ENCODE peak calls at places on chromosomes 12 and 14, in four cellular contexts. A is fibroblast of mammary gland, J is neural crest cell, T is fibroblast of lung. L is an unnamed sample.

GRCh38 chr14:81521356-81521755 is 12.3 kb downstream of the SEL1L start:
- DNase-seq in T (no peak), A (no peak), J (no peak), L (no peak)

GRCh38 chr12:132489078-132489601 is 811 bp upstream of the FBRSL1 start:
- DNase-seq in J (peak; percentile 30), A (no peak), T (no peak), L (no peak)

GRCh38 chr14:92408186-92408585 is 85.2 kb downstream of the SLC24A4 start:
- DNase-seq in J (no peak), A (peak; percentile 71), T (peak; percentile 75), L (peak; percentile 86)

GRCh38 chr14:104680056-104680805 is 9.2 kb upstream of the INF2 start:
- DNase-seq in A (peak; percentile 84), T (peak; percentile 87), J (no peak), L (peak; percentile 72)

GRCh38 chr14:21917699-21918436 is 244.2 kb upstream of the OR4E1 start:
- DNase-seq in A (peak; percentile 52), J (peak; percentile 41), T (peak; percentile 21), L (peak; percentile 22)

GRCh38 chr12:468671-469389 is 9.1 kb downstream of the B4GALNT3 start:
- DNase-seq in A (peak; percentile 7), J (no peak), T (peak; percentile 87), L (no peak)

GRCh38 chr12:86741531-86741930 is 485.3 kb upstream of the MGAT4C start:
- DNase-seq in T (peak; percentile 20), J (no peak), A (no peak), L (no peak)

GRCh38 chr14:97246648-97247047 is 449.5 kb downstream of the VRK1 start:
- DNase-seq in J (no peak), A (no peak), T (no peak), L (no peak)

GRCh38 chr12:124648710-124649384 is 81.4 kb upstream of the NCOR2 start:
- DNase-seq in T (no peak), A (no peak), J (no peak), L (no peak)

GRCh38 chr14:79896009-79896408 is 315.3 kb downstream of the DIO2 start:
- DNase-seq in T (peak; percentile 33), A (peak; percentile 48), J (no peak), L (no peak)

GRCh38 chr12:132237772-132238486 is 91.5 kb downstream of the GALNT9 start:
- DNase-seq in J (no peak), T (no peak), A (no peak), L (no peak)

GRCh38 chr12:123655420-123655819 is 15.5 kb upstream of the TCTN2 start:
- DNase-seq in T (no peak), J (no peak), A (no peak), L (no peak)

GRCh38 chr12:42779186-42779859 is 189.8 kb upstream of the PRICKLE1 start:
- DNase-seq in A (peak; percentile 95), T (peak; percentile 47), J (no peak), L (no peak)

GRCh38 chr14:81868172-81868571 is 334.5 kb upstream of the SEL1L start:
- DNase-seq in A (no peak), T (no peak), J (no peak), L (no peak)

GRCh38 chr12:113262710-113263109 is 41.4 kb downstream of the TPCN1 start:
- DNase-seq in J (no peak), T (no peak), A (peak; percentile 40), L (no peak)

GRCh38 chr12:50317198-50317597 is 33.9 kb upstream of the LIMA1 start:
- DNase-seq in J (no peak), T (no peak), A (peak; percentile 25), L (no peak)

GRCh38 chr14:69263771-69264170 is 3.8 kb downstream of the GALNT16 start:
- DNase-seq in A (peak; percentile 29), T (no peak), J (no peak), L (no peak)

GRCh38 chr14:56716705-56717104 is 93.6 kb downstream of the OTX2 start:
- DNase-seq in T (no peak), A (no peak), J (no peak), L (no peak)

GRCh38 chr12:14901228-14901562 is 15.5 kb upstream of the MGP start:
- DNase-seq in A (no peak), J (no peak), T (no peak), L (no peak)
- TF ChIP-seq CTCF in A (no peak), J (peak; percentile 32), T (no peak), L (no peak)

DNA sequence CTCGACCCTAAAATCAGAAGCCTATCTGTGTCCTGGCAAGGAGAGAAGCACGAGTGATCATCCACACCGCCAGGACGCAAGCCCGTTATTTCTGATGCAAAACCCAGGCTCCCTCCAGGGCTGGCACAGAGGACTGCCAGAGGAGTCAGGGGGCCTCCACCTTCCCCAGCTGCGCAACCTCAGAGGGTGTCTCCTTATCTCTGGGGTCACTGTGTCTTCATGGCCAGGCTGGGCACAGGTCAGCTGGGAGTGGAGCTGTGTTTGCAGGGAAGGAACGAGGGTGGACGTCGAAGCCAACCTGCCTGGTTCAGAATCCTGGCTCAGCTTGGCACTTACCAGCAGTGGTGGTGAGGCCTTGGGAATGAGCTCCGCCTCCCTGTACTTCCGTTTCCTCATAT is 12.0 kb upstream of the SERPINA3 start:
- DNase-seq in J (no peak), T (no peak), A (no peak), L (no peak)
- TF ChIP-seq CTCF in J (no peak), T (no peak), A (no peak), L (no peak)

DNA sequence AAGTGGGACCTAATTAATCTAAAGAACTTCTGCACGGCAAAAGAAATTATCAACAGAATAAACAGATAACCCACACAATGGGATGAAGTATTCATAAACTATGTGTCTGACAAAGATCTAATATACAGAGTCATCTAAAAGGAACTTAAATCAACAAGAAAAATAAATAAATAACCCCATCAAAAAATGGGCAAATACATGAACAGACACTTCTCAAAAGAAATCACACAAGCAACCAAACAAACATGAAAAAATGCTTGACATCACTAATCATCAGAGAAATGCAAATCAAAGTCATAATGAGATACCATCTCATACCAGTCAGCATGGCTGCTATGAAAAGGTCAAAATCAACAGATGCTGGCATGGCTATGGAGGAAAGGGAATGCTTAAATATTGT is 466.9 kb downstream of the SOX5 start:
- DNase-seq in A (no peak), T (no peak), J (no peak), L (no peak)
- TF ChIP-seq CTCF in A (no peak), T (no peak), J (no peak), L (no peak)

GRCh38 chr12:98727196-98727595 is 82.1 kb downstream of the APAF1 start:
- DNase-seq in T (no peak), J (no peak), A (no peak), L (no peak)
- TF ChIP-seq CTCF in T (no peak), J (no peak), A (no peak), L (no peak)

GRCh38 chr12:65282840-65283239 is 4.4 kb downstream of the MSRB3 start:
- DNase-seq in T (no peak), J (no peak), A (no peak), L (no peak)
- TF ChIP-seq CTCF in T (no peak), J (no peak), A (peak; percentile 31), L (peak; percentile 61)

DNA sequence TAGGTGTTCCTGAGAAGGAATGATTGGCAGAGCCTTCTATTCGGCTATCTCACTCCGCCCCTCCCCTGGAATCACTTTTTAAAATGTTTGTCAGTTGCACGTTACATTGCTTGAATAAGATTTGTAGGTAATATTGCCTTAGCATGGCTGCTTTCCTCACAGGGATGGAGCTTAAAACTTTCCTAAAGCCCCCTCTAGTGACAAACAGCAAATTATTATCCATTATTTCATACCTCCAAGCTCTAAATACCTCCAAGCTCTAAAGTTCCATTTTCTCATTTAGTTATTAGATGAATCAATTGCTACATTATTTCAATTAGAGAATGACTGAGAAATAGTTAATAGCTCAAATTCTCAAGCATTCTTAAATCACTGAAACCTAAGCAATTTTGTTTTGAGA is 5.1 kb upstream of the SPATA7 start:
- DNase-seq in T (peak; percentile 7), J (no peak), A (peak; percentile 19), L (no peak)
- TF ChIP-seq CTCF in T (peak; percentile 14), J (peak; percentile 43), A (peak; percentile 30), L (peak; percentile 34)

GRCh38 chr14:100552524-100553125 is 34.6 kb downstream of the BEGAIN start:
- DNase-seq in T (no peak), J (no peak), A (no peak), L (no peak)
- TF ChIP-seq CTCF in T (no peak), J (no peak), A (no peak), L (no peak)

DNA sequence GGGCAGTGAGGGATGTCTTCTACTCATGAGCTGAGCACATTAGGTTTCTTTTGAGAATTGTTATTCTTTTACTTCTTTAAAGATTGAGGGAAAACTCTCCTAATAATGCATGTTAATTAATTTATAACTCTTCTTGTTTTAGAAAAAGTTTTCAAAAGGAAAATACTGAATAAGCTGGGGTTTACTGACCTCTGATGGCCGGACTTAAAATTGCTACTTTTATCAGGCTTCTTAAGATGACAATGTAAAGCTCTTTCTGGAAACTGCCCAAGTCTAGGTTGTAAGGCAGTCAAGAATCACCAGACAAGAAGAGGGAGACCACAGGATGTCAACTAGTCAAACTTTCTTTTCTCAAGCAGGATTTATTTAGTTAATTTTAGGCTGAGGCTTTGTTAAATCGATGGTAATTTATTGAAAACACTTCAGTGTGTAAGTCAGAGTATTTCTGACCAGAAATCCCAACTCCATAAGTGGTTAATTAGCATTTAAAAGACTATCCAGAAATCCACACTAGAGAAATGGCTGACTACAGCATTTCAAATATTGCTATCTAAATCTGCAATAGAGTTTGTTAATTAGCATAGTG is 82.1 kb downstream of the AVPR1A start:
- DNase-seq in A (peak; percentile 72), T (peak; percentile 67), J (peak; percentile 8), L (peak; percentile 68)
- TF ChIP-seq CTCF in A (peak; percentile 51), T (peak; percentile 60), J (peak; percentile 79), L (peak; percentile 84)

DNA sequence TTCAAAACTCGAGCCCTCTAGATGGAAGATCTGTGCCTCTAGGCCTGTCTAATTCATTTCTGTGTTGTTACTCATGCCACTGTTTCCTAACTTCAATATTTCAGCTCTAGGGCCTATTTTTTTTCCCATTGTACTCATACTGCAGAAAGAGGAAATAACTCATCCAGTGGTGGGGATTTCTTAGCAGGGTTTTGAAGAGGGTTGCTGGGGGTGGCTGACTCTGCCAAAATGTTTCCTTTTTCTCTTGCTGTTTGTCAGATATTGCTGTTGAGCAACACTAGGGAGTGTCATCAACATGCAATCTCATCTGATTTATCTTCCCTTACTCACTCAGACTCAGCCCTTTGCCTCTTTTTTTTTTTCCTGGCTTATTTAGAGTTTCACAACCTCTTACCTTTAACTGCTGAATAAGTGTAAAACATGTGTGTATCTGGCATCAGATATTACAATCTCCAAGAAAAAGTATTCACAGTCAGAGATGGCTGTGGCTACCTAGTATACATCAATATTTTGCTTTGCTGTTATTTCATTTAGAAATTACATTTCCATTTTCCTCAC is 189.5 kb downstream of the DUSP6 start:
- DNase-seq in J (no peak), T (peak; percentile 98), A (peak; percentile 100), L (peak; percentile 99)
- TF ChIP-seq CTCF in J (no peak), T (no peak), A (no peak), L (no peak)